ENCODE peak calls at places on chromosomes 3 and 15, in nine cellular contexts. U is transverse colon, R is HCT116, Z is stomach, V is endothelial cell of umbilical vein, G is breast epithelium, I is GM12878, T is GM12892, W is K562. N is an unnamed sample.

GRCh38 chr3:16060945-16061344 is 113.5 kb upstream of the GALNT15 start:
- DNase-seq in W (no peak), Z (no peak), I (no peak), T (no peak), R (no peak), V (no peak), U (no peak), G (no peak), N (no peak)

GRCh38 chr15:75306188-75306587 is 23.6 kb downstream of the GOLGA6D start:
- DNase-seq in G (no peak), I (no peak), W (no peak), U (no peak), R (no peak), Z (no peak), T (no peak), V (no peak), N (no peak)

GRCh38 chr15:72136170-72137051 is 18.2 kb downstream of the SENP8 start:
- DNase-seq in T (no peak), R (no peak), V (no peak), U (no peak), W (no peak), I (no peak), G (no peak), Z (no peak), N (no peak)

GRCh38 chr15:68407886-68408500 is 24.0 kb downstream of the ITGA11 start:
- DNase-seq in V (no peak), U (no peak), Z (peak), T (no peak), W (no peak), I (no peak), G (no peak), R (no peak), N (no peak)

GRCh38 chr15:60400957-60401356 is 3.2 kb upstream of the ANXA2 start:
- DNase-seq in I (no peak), G (no peak), Z (no peak), T (no peak), U (no peak), V (no peak), R (no peak), W (no peak), N (no peak)

GRCh38 chr3:100221159-100221558 is 39.6 kb upstream of the TBC1D23 start:
- DNase-seq in V (no peak), U (no peak), I (no peak), W (no peak), R (no peak), T (no peak), Z (no peak), G (no peak), N (no peak)

GRCh38 chr3:189212681-189213080 is 40.9 kb downstream of the TPRG1 start:
- DNase-seq in V (no peak), U (no peak), T (no peak), W (no peak), G (no peak), I (no peak), R (no peak), Z (no peak), N (no peak)

GRCh38 chr3:146125946-146126345 is 35.0 kb downstream of the PLOD2 start:
- DNase-seq in W (no peak), G (no peak), U (no peak), T (no peak), V (peak), R (no peak), Z (no peak), I (no peak), N (no peak)

GRCh38 chr3:58898513-58898912 is 151.3 kb downstream of the CFAP20DC start:
- DNase-seq in W (no peak), G (no peak), R (no peak), V (no peak), U (no peak), T (no peak), I (no peak), Z (no peak), N (no peak)

GRCh38 chr3:60133269-60133877 is 1083.5 kb upstream of the CFAP20DC start:
- DNase-seq in I (no peak), Z (no peak), G (no peak), R (no peak), V (no peak), U (no peak), W (no peak), T (no peak), N (no peak)

GRCh38 chr15:83605595-83605994 is 48.3 kb upstream of the ADAMTSL3 start:
- DNase-seq in W (no peak), T (no peak), R (no peak), U (peak), G (no peak), V (no peak), Z (no peak), I (no peak), N (no peak)

GRCh38 chr3:162391301-162391700 is 894.7 kb downstream of the OTOL1 start:
- DNase-seq in V (no peak), Z (no peak), U (no peak), I (no peak), W (no peak), T (no peak), R (no peak), G (no peak), N (no peak)

GRCh38 chr3:31247063-31247447 is 285.7 kb upstream of the STT3B start:
- DNase-seq in I (no peak), R (no peak), Z (no peak), U (no peak), W (no peak), V (no peak), T (no peak), G (no peak), N (no peak)

GRCh38 chr3:34185301-34185700 is 386.9 kb downstream of the PDCD6IP start:
- DNase-seq in Z (no peak), I (no peak), W (no peak), V (no peak), R (no peak), G (no peak), T (no peak), U (no peak), N (no peak)

GRCh38 chr3:16990163-16990562 is 105.4 kb downstream of the PLCL2 start:
- DNase-seq in G (no peak), T (no peak), V (no peak), Z (no peak), I (no peak), R (no peak), U (no peak), W (no peak), N (no peak)

GRCh38 chr3:14262212-14262611 is 83.6 kb downstream of the LSM3 start:
- DNase-seq in G (no peak), U (no peak), V (no peak), Z (no peak), R (no peak), W (peak), I (no peak), T (no peak), N (no peak)

GRCh38 chr3:14263317-14264005 is 84.8 kb downstream of the LSM3 start:
- DNase-seq in U (no peak), V (no peak), Z (no peak), T (no peak), W (no peak), G (no peak), I (no peak), R (no peak), N (no peak)

GRCh38 chr3:14258906-14259904 is 80.6 kb downstream of the LSM3 start:
- DNase-seq in Z (no peak), V (no peak), W (no peak), I (no peak), R (no peak), U (no peak), T (no peak), G (no peak), N (no peak)

GRCh38 chr3:14262867-14263266 is 84.2 kb downstream of the LSM3 start:
- DNase-seq in T (no peak), U (no peak), V (no peak), W (no peak), Z (no peak), I (no peak), R (no peak), G (no peak), N (no peak)

GRCh38 chr3:14261229-14261628 is 82.6 kb downstream of the LSM3 start:
- DNase-seq in R (peak), T (peak), U (peak), G (peak), I (peak), W (peak), Z (peak), V (peak), N (peak)
- TF ChIP-seq POLR2AphosphoS5 in R (no peak), T (no peak), U (no peak), G (no peak), I (no peak), W (no peak), Z (no peak), V (no peak), N (no peak)

GRCh38 chr15:82048809-82049208 is 3.0 kb upstream of the MEX3B start:
- DNase-seq in Z (no peak), I (no peak), W (no peak), U (no peak), G (no peak), R (no peak), V (no peak), T (no peak), N (no peak)

GRCh38 chr15:82045179-82045891 is 483 bp downstream of the MEX3B start:
- DNase-seq in W (no peak), I (no peak), V (peak), U (peak), R (no peak), T (no peak), Z (no peak), G (no peak), N (peak)

GRCh38 chr15:82047493-82048446 is 2.0 kb upstream of the MEX3B start:
- DNase-seq in V (peak), Z (no peak), R (no peak), I (no peak), W (no peak), G (no peak), U (no peak), T (no peak), N (no peak)

GRCh38 chr15:82045892-82046667 is at the start of gene MEX3B:
- DNase-seq in U (peak), R (peak), V (peak), T (peak), I (peak), G (peak), Z (peak), W (peak), N (peak)

DNA sequence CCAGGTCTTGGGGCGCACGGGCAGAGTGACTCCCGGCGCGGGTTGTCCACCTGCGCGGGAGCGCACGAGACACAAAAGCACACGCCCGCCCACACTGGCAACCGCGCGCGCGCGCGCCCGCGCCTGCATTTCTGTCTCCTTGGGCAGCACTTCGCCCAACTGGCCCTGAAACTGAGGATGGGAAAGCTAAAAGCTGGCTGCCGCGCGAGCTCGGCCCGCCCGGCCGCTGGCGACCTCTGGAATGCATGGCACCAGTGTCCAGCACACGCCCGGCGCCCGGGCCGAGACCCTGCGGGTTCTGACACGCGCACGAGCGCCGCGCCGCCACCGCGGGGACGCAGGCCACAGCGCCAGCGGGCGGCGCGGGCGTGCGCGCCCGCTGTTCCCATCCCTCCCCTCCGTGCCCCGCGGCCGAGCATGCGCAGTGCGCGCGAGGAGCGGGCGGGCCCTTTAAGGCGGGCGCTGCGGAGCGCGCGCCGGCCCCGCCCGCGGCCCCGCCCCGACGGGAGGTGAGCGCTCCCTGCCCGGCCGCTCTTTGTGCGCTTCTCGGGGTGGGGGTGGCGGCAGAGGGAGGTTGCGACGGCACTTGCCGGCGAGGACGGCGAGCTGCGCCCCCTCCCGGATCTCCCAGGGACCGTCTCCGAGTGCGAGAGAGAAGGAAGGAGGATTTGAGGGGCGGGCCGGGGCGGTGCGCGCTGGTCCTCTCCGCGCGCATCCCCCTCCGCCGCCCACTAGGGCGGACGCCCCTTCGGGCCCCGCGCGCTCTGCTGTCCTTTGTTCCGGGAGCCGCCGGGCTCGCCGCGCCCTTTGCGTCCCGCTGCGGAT is 1.1 kb upstream of the MEX3B start:
- DNase-seq in T (peak), R (peak), V (peak), I (no peak), W (peak), U (peak), G (peak), Z (peak), N (peak)
- TF ChIP-seq POLR2A in T (no peak), R (no peak), V (peak), I (no peak), W (peak), U (peak), G (no peak), Z (no peak), N (no peak)

GRCh38 chr15:96358795-96359190 is 28.3 kb downstream of the NR2F2 start:
- DNase-seq in I (no peak), Z (peak), T (no peak), G (no peak), R (no peak), W (no peak), U (no peak), V (no peak), N (no peak)

GRCh38 chr15:96354731-96355560 is 24.4 kb downstream of the NR2F2 start:
- DNase-seq in T (no peak), V (peak), R (no peak), I (no peak), W (no peak), U (no peak), Z (no peak), G (no peak), N (no peak)

GRCh38 chr15:96358006-96358794 is 27.7 kb downstream of the NR2F2 start:
- DNase-seq in G (no peak), W (no peak), V (no peak), R (no peak), U (no peak), I (no peak), T (no peak), Z (no peak), N (no peak)

GRCh38 chr15:96355561-96356129 is 25.1 kb downstream of the NR2F2 start:
- DNase-seq in Z (no peak), T (no peak), G (no peak), I (no peak), R (no peak), V (peak), W (no peak), U (no peak), N (no peak)

DNA sequence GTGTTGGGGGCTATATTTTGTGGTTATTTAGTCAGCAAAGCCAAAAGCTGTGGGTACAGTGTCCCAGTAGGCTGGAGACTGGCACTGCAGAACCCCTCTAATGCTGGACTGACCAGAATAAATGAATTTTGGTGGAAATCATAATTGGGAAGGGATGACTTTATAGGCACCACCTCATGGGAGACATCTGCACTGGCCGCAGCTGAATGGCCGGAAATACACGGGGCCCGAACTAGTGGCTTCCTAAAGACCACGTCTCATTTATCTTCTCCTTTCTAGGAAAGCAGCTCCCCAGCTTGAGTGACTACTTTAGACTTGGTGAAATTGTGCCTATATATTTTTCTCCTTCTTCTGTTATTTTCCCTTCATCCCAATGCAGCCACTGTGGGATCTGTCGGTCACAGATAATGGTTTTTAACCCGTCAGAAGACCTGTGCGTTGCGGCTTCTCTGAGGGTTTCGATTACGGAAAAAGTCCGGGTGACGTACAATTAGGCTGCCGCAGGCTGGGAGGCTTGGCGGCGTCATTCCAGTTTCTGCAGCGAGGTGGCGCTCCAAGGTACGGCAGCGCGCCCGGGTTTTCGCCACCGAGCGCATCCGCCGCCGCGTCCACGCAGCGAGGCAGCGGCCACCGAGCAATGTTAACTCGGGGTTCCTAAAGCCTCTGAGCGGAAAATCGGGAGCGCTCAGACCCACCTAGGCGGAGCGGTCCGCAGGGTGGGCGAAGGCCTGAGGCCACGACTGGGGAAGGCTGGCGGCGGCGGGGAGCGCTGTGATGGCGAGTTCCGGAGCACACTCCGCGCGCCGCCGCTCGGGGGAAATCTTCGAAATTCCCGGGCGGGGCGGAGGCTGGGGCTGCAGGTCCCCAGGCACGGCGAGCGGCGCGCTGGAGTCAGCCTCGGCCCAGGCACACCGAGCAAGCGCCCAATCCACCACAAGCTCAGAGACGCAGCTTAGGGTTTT is 26.3 kb downstream of the NR2F2 start:
- DNase-seq in W (peak), I (peak), G (peak), Z (peak), V (peak), R (peak), U (peak), T (peak), N (peak)
- TF ChIP-seq POLR2AphosphoS5 in W (peak), I (no peak), G (peak), Z (peak), V (peak), R (peak), U (no peak), T (no peak), N (no peak)

DNA sequence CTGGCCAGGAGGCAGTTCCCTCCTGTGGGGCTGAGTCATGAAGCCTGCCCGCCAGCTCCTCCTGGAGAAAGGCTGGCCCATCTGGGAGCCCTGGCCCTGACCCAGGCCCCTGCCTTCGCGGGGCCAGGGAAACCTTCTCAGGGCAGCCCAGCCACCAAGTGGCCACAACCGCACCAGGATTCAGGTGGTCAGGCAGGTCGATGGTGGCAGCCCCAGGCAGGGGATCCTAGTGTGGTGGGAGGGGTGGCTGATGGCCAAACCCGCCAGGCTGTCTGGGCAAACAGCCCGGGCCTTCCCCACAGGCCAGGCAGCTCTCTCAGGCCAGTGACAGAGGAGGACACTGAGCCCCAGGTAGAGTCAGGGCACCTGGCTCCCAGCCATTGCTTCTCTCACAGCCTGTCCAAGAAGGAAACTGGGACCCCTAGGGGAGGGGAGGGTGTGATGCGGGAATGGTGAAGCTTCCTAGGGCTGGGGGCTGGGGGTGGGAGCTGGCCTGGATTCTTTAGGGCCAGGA is 1.2 kb downstream of the TWF2 start:
- DNase-seq in W (peak), R (peak), T (no peak), G (peak), V (peak), U (peak), Z (peak), I (no peak), N (no peak)
- TF ChIP-seq POLR2A in W (no peak), R (no peak), T (no peak), G (no peak), V (peak), U (no peak), Z (no peak), I (no peak), N (no peak)

GRCh38 chr15:27449041-27449440 is 478.1 kb downstream of the GABRG3 start:
- DNase-seq in V (no peak), G (no peak), T (no peak), U (no peak), R (no peak), Z (no peak), I (no peak), W (no peak), N (no peak)

GRCh38 chr15:27454281-27455060 is 483.5 kb downstream of the GABRG3 start:
- DNase-seq in W (peak), T (no peak), V (no peak), I (no peak), Z (no peak), R (no peak), G (no peak), U (no peak), N (no peak)

GRCh38 chr15:27448234-27448633 is 477.3 kb downstream of the GABRG3 start:
- DNase-seq in G (no peak), U (no peak), V (no peak), Z (no peak), R (no peak), I (no peak), W (no peak), T (no peak), N (no peak)

GRCh38 chr15:27449940-27450339 is 479.0 kb downstream of the GABRG3 start:
- DNase-seq in I (no peak), Z (no peak), W (no peak), R (no peak), U (no peak), T (no peak), G (no peak), V (no peak), N (no peak)
- TF ChIP-seq POLR2AphosphoS5 in I (no peak), Z (no peak), W (no peak), R (no peak), U (no peak), T (no peak), G (no peak), V (no peak), N (no peak)

DNA sequence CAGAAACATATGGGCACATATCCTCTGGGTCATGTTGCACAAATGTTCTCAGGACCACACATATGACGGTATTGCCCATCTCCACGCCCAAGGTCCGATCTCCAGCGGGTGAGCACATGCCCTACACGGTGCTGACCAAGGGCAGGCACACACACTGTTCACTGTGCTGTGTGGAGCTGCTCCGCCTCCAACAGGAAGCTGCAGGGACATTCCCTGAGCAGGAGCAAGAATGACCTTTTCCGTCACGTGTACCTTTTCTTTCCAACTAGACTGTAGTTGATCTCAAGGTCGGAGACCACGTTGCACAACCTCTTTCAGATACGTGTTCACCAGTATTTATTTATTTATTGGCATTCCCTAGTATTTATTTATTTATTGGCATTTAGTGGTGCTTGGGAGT is 41.7 kb upstream of the B3GNT5 start:
- DNase-seq in I (no peak), R (no peak), Z (peak), U (no peak), W (no peak), V (no peak), T (no peak), G (no peak), N (no peak)
- TF ChIP-seq POLR2A in I (no peak), R (no peak), Z (no peak), U (no peak), W (no peak), V (no peak), T (no peak), G (no peak), N (no peak)

GRCh38 chr15:64842986-64843561 is 1.4 kb downstream of the PLEKHO2 start:
- DNase-seq in V (peak), U (peak), R (no peak), I (no peak), Z (no peak), G (no peak), W (peak), T (no peak), N (no peak)
- TF ChIP-seq POLR2AphosphoS5 in V (no peak), U (no peak), R (no peak), I (no peak), Z (no peak), G (no peak), W (no peak), T (no peak), N (no peak)